ENCODE peak calls at places on chromosomes 12 and 14, in ten cellular contexts. Q is fibroblast of mammary gland; Y is GM23338; J is astrocyte of the cerebellum; G is OCI-LY7; K is choroid plexus epithelial cell; Z is effector memory CD4-positive, alpha-beta T cell; O is heart left ventricle; F is heart right ventricle; S is ascending aorta. R is an unnamed sample.
A peak's percentile ranks its signal among the peaks of the same experiment; 100 is the strongest.

GRCh38 chr14:90608281-90608680 is 207.9 kb downstream of the TTC7B start:
- DNase-seq in G (no peak), F (no peak), Q (no peak), Y (no peak), O (no peak), Z (no peak), S (no peak), K (no peak), J (no peak), R (no peak)

GRCh38 chr12:60279224-60279623 is 683.4 kb downstream of the SLC16A7 start:
- DNase-seq in S (no peak), Q (peak; percentile 12), G (no peak), Y (no peak), F (no peak), O (no peak), K (peak; percentile 33), Z (no peak), J (no peak), R (peak; percentile 30)

GRCh38 chr12:45286621-45287020 is 70.7 kb downstream of the ANO6 start:
- DNase-seq in Y (no peak), O (no peak), F (no peak), K (no peak), G (no peak), Z (no peak), S (no peak), J (no peak), Q (no peak), R (no peak)

GRCh38 chr12:12357697-12358476 is 1.0 kb downstream of the BORCS5 start:
- DNase-seq in S (no peak), K (no peak), F (no peak), G (peak; percentile 46), J (no peak), Z (no peak), Q (peak; percentile 38), Y (no peak), O (no peak), R (peak; percentile 3)

GRCh38 chr14:75476274-75476995 is 45.8 kb upstream of the BATF start:
- DNase-seq in K (no peak), Y (peak; percentile 73), J (no peak), S (no peak), G (peak; percentile 71), Z (no peak), O (peak; percentile 39), Q (no peak), F (no peak), R (no peak)

GRCh38 chr12:54038760-54039414 is 6.0 kb downstream of the HOXC5 start:
- DNase-seq in S (no peak), O (no peak), Y (no peak), F (no peak), G (no peak), Z (no peak), K (no peak), J (no peak), Q (peak; percentile 82), R (no peak)

GRCh38 chr14:70993931-70994330 is 86.7 kb downstream of the PCNX1 start:
- DNase-seq in O (no peak), Q (no peak), G (no peak), J (no peak), Y (no peak), F (no peak), S (no peak), K (no peak), Z (no peak), R (no peak)

GRCh38 chr14:84643438-84643837 is 886.5 kb upstream of the FLRT2 start:
- DNase-seq in O (no peak), G (no peak), Q (no peak), Z (no peak), J (no peak), K (no peak), S (no peak), Y (peak; percentile 21), F (no peak), R (no peak)

GRCh38 chr14:102906616-102907302 is 15.7 kb upstream of the AMN start:
- DNase-seq in Q (no peak), Y (no peak), G (no peak), S (no peak), F (no peak), Z (no peak), J (no peak), K (no peak), O (no peak), R (no peak)
- H3K4me3 ChIP-seq in Q (no peak overlapping the region), Y (no peak overlapping the region), G (no peak overlapping the region), S (no peak overlapping the region), F (no peak overlapping the region), Z (no peak overlapping the region), J (no peak overlapping the region), K (no peak overlapping the region), O (no peak overlapping the region), R (no peak overlapping the region)

GRCh38 chr14:33842299-33842698 is 108.6 kb downstream of the EGLN3 start:
- DNase-seq in Y (no peak), K (no peak), F (no peak), J (no peak), S (no peak), Z (no peak), O (no peak), G (no peak), Q (no peak), R (no peak)

GRCh38 chr14:33847066-33847465 is 103.8 kb downstream of the EGLN3 start:
- DNase-seq in S (no peak), Z (no peak), K (peak; percentile 4), Y (no peak), F (no peak), O (no peak), Q (no peak), G (no peak), J (peak; percentile 11), R (no peak)

GRCh38 chr14:33840797-33841196 is 110.1 kb downstream of the EGLN3 start:
- DNase-seq in G (no peak), Z (no peak), S (no peak), Y (no peak), Q (no peak), J (no peak), K (no peak), F (no peak), O (no peak), R (no peak)

GRCh38 chr14:33846100-33846824 is 104.6 kb downstream of the EGLN3 start:
- DNase-seq in Z (no peak), J (no peak), O (no peak), F (no peak), G (no peak), K (no peak), Q (no peak), S (no peak), Y (no peak), R (no peak)

DNA sequence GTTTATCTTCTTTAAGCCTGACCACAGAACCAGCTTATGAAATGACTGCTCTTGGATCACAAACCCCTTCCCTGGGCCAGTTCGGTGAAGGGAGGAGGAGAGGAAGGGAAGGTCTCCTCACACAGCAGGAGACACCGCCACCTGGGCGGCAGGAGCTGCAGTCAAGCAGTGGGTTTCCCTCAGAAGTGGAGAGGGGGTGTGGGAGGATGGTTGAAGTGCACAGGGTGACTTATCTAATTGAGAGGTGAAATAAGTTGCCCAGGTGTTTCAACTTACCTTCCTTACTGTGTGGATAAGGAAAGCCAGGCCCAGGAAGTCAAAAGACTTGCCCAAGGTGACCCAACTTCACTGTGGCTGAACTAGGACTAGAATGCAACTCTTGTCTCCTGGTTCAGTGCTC is 106.8 kb downstream of the EGLN3 start:
- DNase-seq in S (no peak), O (no peak), Y (no peak), K (no peak), J (no peak), F (no peak), Z (no peak), G (no peak), Q (no peak), R (no peak)
- H3K4me3 ChIP-seq in S (no peak overlapping the region), O (no peak overlapping the region), Y (no peak overlapping the region), K (no peak overlapping the region), J (no peak overlapping the region), F (no peak overlapping the region), Z (no peak overlapping the region), G (no peak overlapping the region), Q (no peak overlapping the region), R (no peak overlapping the region)

DNA sequence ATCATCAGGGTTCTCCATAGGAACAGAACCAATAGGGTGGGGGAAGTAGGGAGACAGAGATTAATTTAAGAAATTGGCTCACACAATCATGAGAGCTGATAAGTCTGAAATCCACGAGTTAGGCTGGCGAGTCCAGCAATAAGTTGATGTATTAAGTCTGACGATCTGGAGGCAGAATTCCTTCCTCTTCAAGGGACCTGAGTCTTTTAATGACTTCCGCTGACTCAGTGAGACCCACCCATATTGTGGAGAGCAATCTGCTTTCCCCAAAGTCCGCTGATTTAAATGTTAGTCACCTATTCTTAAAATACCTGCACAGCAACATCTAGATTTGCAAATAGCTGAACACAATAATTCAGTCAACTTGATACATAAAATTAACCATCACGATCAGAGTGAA is 97.8 kb downstream of the SPTSSA start:
- DNase-seq in K (no peak), G (no peak), F (no peak), Y (no peak), Z (no peak), Q (no peak), J (no peak), S (no peak), O (no peak), R (no peak)
- H3K4me3 ChIP-seq in K (no peak overlapping the region), G (no peak overlapping the region), F (no peak overlapping the region), Y (no peak overlapping the region), Z (no peak overlapping the region), Q (no peak overlapping the region), J (no peak overlapping the region), S (no peak overlapping the region), O (no peak overlapping the region), R (no peak overlapping the region)

GRCh38 chr12:42236017-42236416 is 2.0 kb downstream of the YAF2 start:
- DNase-seq in S (no peak), O (no peak), J (no peak), G (no peak), Z (no peak), K (peak; percentile 30), Q (no peak), Y (no peak), F (no peak), R (peak; percentile 28)

GRCh38 chr12:42235426-42235825 is 2.6 kb downstream of the YAF2 start:
- DNase-seq in G (no peak), S (no peak), Q (peak; percentile 49), Y (no peak), O (peak; percentile 32), Z (no peak), F (no peak), K (peak; percentile 20), J (no peak), R (no peak)

GRCh38 chr12:42237052-42237852 is 796 bp downstream of the YAF2 start:
- DNase-seq in Y (peak; percentile 89), F (peak; percentile 78), J (peak; percentile 37), Z (peak; percentile 66), K (peak; percentile 80), S (peak; percentile 87), Q (peak; percentile 68), O (peak; percentile 82), G (peak; percentile 90), R (peak; percentile 77)

GRCh38 chr12:42237853-42238239 is 202 bp downstream of the YAF2 start:
- DNase-seq in F (no peak), Z (no peak), Q (no peak), O (no peak), S (no peak), Y (no peak), K (no peak), J (no peak), G (no peak), R (no peak)

DNA sequence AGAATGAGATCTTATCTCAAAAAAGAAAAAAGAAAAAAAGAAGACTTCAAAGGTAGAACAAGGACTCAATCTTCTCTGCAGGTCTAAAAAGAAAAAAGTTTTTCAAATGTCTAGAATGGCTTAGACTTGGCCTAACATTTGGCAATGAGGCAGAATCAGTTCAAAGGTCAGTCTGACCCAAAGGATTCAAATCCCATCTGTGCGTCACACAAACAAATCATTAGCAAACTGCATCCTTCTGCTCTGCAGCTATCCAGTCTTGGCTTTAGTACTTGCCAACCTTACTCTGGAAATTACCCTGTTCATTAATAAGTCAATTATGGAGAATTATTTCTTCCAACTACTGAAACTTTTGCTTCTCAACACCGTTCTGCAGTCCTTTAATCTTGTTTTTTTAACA is 3.1 kb downstream of the YAF2 start:
- DNase-seq in Y (no peak), Q (peak; percentile 87), G (no peak), S (no peak), K (peak; percentile 23), J (no peak), Z (no peak), F (no peak), O (no peak), R (no peak)
- H3K4me3 ChIP-seq in Y (no peak overlapping the region), Q (no peak overlapping the region), G (no peak overlapping the region), S (peak overlapping the region; percentile 96), K (no peak overlapping the region), J (no peak overlapping the region), Z (no peak overlapping the region), F (peak overlapping the region; percentile 92), O (no peak overlapping the region), R (no peak overlapping the region)